ENCODE peak calls at places on chromosomes 11 and 22, in four cellular contexts. O is astrocyte, N is colonic mucosa, Y is heart right ventricle. U is an unnamed sample.

GRCh38 chr22:25987948-25988347 is 181.3 kb upstream of the SEZ6L start:
- DNase-seq in O (no peak), N (no peak), Y (no peak), U (no peak)

GRCh38 chr22:39535302-39535805 is 2.8 kb upstream of the RPS19BP1 start:
- DNase-seq in O (no peak), N (no peak), Y (no peak), U (no peak)

GRCh38 chr11:62842171-62842717 is 2.9 kb upstream of the WDR74 start:
- DNase-seq in O (no peak), N (peak; percentile 51), Y (no peak), U (no peak)

GRCh38 chr11:104033134-104033533 is 3.3 kb upstream of the DDI1 start:
- DNase-seq in O (peak; percentile 76), N (no peak), Y (no peak), U (no peak)

GRCh38 chr11:126926376-126926791 is 74.2 kb downstream of the KIRREL3 start:
- DNase-seq in O (peak; percentile 78), N (no peak), Y (no peak), U (no peak)

GRCh38 chr11:129999407-129999806 is 3.2 kb downstream of the PRDM10 start:
- DNase-seq in O (no peak), N (peak; percentile 42), Y (no peak), U (no peak)

GRCh38 chr11:125872138-125872491 is 15.4 kb upstream of the HYLS1 start:
- DNase-seq in O (no peak), N (no peak), Y (no peak), U (no peak)

GRCh38 chr22:41619979-41620645 is 731 bp downstream of the DESI1 start:
- DNase-seq in O (no peak), N (peak; percentile 60), Y (peak; percentile 20), U (no peak)

GRCh38 chr11:34633990-34634725 is 13.3 kb downstream of the EHF start:
- DNase-seq in O (no peak), N (no peak), Y (no peak), U (no peak)

GRCh38 chr11:128294001-128294684 is 293.2 kb downstream of the ETS1 start:
- DNase-seq in O (no peak), N (no peak), Y (no peak), U (no peak)

GRCh38 chr11:123718075-123718868 is 23.2 kb downstream of the ZNF202 start:
- DNase-seq in O (no peak), N (no peak), Y (no peak), U (no peak)

GRCh38 chr11:61092280-61092766 is 10.0 kb upstream of the CD5 start:
- DNase-seq in O (no peak), N (no peak), Y (no peak), U (no peak)

DNA sequence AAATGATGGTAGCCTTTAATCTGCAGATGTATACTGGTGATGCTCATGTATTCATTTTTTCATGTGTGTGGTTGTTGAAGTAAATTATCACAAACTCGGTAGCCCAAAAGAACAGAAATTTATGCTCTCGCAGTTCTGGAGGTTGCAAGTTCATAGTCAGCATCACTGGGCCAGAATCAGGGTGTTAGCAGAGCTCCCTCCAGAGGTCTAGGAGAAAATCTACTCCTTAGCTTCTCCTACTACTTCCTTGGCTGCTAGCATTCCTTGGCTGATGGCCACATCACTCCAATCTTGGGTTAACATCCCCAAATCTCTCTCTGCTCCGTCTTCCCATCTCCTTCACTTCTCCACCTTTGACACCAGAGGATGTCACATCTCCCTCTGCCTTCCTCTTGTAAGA is 45.3 kb upstream of the GALNT18 start:
- DNase-seq in O (no peak), N (no peak), Y (no peak), U (no peak)
- H3K36me3 ChIP-seq in O (no peaks in the 10 kb centered on the region), N (no peaks in the 10 kb centered on the region), Y (no peaks in the 10 kb centered on the region), U (no peaks in the 10 kb centered on the region)

GRCh38 chr11:92212530-92212929 is 12.1 kb upstream of the FAT3 start:
- DNase-seq in O (no peak), N (no peak), Y (no peak), U (no peak)

GRCh38 chr11:92216789-92217188 is 7.8 kb upstream of the FAT3 start:
- DNase-seq in O (no peak), N (no peak), Y (no peak), U (no peak)

GRCh38 chr11:92206441-92206840 is 18.2 kb upstream of the FAT3 start:
- DNase-seq in O (no peak), N (no peak), Y (no peak), U (no peak)

DNA sequence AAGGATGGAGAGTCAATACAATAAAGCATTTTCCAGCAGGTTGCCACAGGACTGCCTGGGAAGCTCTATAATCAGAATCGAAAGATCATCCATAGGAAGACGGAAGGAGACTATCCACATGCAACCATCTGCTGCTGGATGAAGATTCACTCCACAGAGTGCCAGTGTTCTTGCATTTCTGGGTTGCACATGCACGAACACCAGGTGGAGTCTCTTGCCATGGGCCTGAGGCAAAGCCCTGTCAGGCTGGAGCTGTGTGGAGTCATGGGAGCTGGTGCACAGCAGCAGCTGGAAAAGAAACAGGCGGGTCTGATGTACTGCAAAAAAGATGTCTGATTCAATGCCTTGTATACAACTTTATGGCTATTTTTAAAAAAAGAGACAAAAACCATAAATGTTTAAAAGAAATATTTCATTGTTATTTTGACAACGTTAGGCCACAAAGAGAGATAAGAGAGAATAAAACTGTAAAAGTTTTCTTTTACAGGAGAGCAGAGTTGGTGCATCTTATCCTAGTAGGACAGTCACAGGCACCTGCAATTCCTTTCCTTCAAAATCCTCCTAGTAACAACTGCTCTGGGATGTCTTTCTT is 12.9 kb upstream of the FAT3 start:
- DNase-seq in O (peak; percentile 12), N (no peak), Y (peak; percentile 9), U (no peak)
- TF ChIP-seq CTCF in O (peak; percentile 31), N (no peak), Y (peak; percentile 46), U (peak; percentile 55)

DNA sequence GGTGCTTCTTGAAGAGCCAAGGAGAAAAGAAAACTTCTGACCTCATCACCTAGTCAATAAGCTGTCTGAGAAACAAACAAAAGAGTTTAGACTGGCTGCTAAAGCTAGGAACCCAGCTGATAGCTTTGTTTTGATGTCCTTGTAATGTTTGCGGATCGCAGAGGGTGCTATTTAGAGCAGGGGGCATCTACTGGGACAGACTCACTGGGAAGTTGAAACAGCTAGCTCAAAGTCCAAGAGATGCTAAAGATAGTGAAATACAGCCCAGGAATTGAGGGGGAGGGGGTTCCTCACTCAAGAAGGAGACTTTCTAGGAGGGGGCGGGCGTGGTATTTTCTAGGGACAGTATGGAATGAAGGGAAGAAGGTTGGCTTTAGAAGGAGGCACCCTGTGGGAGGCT is 18.9 kb downstream of the ZBTB16 start:
- DNase-seq in O (no peak), N (no peak), Y (no peak), U (no peak)
- H3K27ac ChIP-seq in O (no peak overlapping the region), N (no peak overlapping the region), Y (peak overlapping the region; percentile 79), U (peak overlapping the region; percentile 80)

GRCh38 chr11:68933605-68934320 is 30.1 kb downstream of the IGHMBP2 start:
- DNase-seq in O (no peak), N (no peak), Y (no peak), U (no peak)

GRCh38 chr11:68932933-68933577 is 29.4 kb downstream of the IGHMBP2 start:
- DNase-seq in O (no peak), N (no peak), Y (no peak), U (no peak)

GRCh38 chr11:68930991-68931855 is 27.5 kb downstream of the IGHMBP2 start:
- DNase-seq in O (no peak), N (no peak), Y (no peak), U (no peak)

GRCh38 chr11:68931911-68932310 is 28.2 kb downstream of the IGHMBP2 start:
- DNase-seq in O (no peak), N (no peak), Y (no peak), U (no peak)

DNA sequence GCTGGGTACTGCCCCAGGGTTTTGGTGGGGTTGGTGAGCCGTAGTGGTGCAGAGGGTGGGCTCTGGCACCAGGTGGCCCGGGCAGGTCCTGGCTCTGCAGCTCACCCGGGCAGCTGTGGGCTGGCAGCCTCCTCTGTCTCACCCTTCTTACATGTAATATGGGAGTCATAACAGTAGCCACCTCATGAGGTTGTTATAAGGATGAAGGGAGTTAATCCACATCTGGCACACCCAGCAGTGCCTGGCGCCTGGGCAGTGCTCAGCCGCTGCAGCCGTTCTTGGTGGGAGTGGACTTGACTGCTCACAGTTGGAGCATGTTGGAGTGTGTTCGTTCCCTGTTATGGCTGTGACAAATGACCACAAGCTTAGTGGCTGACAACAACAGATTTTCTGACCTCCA is 28.7 kb downstream of the IGHMBP2 start:
- DNase-seq in O (no peak), N (no peak), Y (no peak), U (no peak)
- H3K36me3 ChIP-seq in O (peaks cover 11% of the 10 kb centered on the region), N (peaks cover 20% of the 10 kb centered on the region), Y (peaks cover 8% of the 10 kb centered on the region), U (peaks cover 51% of the 10 kb centered on the region)

GRCh38 chr11:11798586-11799438 is 43.0 kb upstream of the USP47 start:
- DNase-seq in O (peak; percentile 46), N (peak; percentile 88), Y (peak; percentile 86), U (no peak)
- TF ChIP-seq CTCF in O (peak; percentile 96), N (peak; percentile 59), Y (peak; percentile 91), U (peak; percentile 71)

GRCh38 chr11:842370-843002 is at the start of the genes POLR2L and TSPAN4:
- DNase-seq in O (peak; percentile 78), N (peak; percentile 91), Y (peak; percentile 92), U (peak; percentile 60)
- H3K27ac ChIP-seq in O (peak within 1 kb of the TSS; percentile 93), N (peak within 1 kb of the TSS; percentile 81), Y (peak within 1 kb of the TSS; percentile 94), U (peak within 1 kb of the TSS; percentile 97)

GRCh38 chr11:13699870-13700269 is 31.4 kb downstream of the FAR1 start:
- DNase-seq in O (no peak), N (no peak), Y (no peak), U (no peak)

GRCh38 chr11:13697710-13698109 is 29.2 kb downstream of the FAR1 start:
- DNase-seq in O (no peak), N (no peak), Y (no peak), U (no peak)

GRCh38 chr11:13698147-13698546 is 29.7 kb downstream of the FAR1 start:
- DNase-seq in O (no peak), N (no peak), Y (no peak), U (no peak)

GRCh38 chr11:13701506-13701905 is 33.0 kb downstream of the FAR1 start:
- DNase-seq in O (no peak), N (no peak), Y (no peak), U (no peak)

GRCh38 chr11:13699041-13699440 is 30.6 kb downstream of the FAR1 start:
- DNase-seq in O (no peak), N (no peak), Y (no peak), U (no peak)
- H3K36me3 ChIP-seq in O (peaks cover 12% of the 10 kb centered on the region), N (no peaks in the 10 kb centered on the region), Y (no peaks in the 10 kb centered on the region), U (peaks cover 10% of the 10 kb centered on the region)

DNA sequence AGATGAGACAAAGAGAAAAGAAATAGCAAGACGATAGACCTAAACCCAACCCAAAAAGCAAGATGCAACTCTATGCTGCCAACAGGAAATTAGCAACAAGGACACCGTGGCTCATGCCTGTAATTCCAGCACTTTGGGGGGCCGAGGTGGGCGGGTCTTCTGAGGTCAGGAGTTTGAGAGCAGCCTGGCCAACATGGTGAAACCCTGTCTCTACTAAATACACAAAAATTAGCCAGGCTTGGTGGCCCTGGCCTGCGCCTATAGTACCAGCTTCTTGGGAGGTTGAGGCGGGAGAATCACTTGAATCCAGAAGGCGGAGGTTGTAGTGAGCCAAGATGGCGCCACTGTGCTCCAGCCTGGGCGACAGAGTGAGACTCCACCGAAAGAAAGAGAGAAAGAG is 24.3 kb upstream of the IL10RA start:
- DNase-seq in O (no peak), N (no peak), Y (no peak), U (no peak)
- TF ChIP-seq CTCF in O (no peak), N (no peak), Y (no peak), U (no peak)

U was measured in thoracic aorta.